ENCODE peak calls at places on chromosome 14, in five cellular contexts. One of them, this sample, is unnamed.
A peak's percentile ranks its signal among the peaks of the same experiment; 100 is the strongest.

GRCh38 chr14:74545386-74545785 is 51.8 kb downstream of the ISCA2 start:
- DNase-seq in MM.1S: no peak
- DNase-seq in GM23248: no peak
- DNase-seq in GM23338: no peak
- DNase-seq in hepatocyte: no peak
- DNase-seq in this sample: no peak

GRCh38 chr14:80491131-80491530 is 279.8 kb upstream of the DIO2 start:
- DNase-seq in MM.1S: peak; percentile 36
- DNase-seq in GM23248: peak; percentile 69
- DNase-seq in GM23338: peak; percentile 47
- DNase-seq in hepatocyte: peak; percentile 40
- DNase-seq in this sample: peak; percentile 75

GRCh38 chr14:105299654-105300541 is 903 bp downstream of the BRF1 start:
- DNase-seq in MM.1S: no peak
- DNase-seq in GM23248: peak; percentile 71
- DNase-seq in GM23338: no peak
- DNase-seq in hepatocyte: no peak
- DNase-seq in this sample: no peak

GRCh38 chr14:55909879-55910278 is 208.3 kb upstream of the PELI2 start:
- DNase-seq in MM.1S: no peak
- DNase-seq in GM23248: no peak
- DNase-seq in GM23338: no peak
- DNase-seq in hepatocyte: no peak
- DNase-seq in this sample: no peak

GRCh38 chr14:77409131-77409533 is 14.2 kb downstream of the NOXRED1 start:
- DNase-seq in MM.1S: no peak
- DNase-seq in GM23248: peak; percentile 3
- DNase-seq in GM23338: peak; percentile 53
- DNase-seq in hepatocyte: peak; percentile 37
- DNase-seq in this sample: no peak

GRCh38 chr14:49497725-49498348 is 88.3 kb downstream of the RPS29 start:
- DNase-seq in MM.1S: peak; percentile 67
- DNase-seq in GM23248: peak; percentile 74
- DNase-seq in GM23338: peak; percentile 94
- DNase-seq in hepatocyte: peak; percentile 85
- DNase-seq in this sample: peak; percentile 25

GRCh38 chr14:95363468-95363954 is 43.8 kb upstream of the CLMN start:
- DNase-seq in MM.1S: no peak
- DNase-seq in GM23248: no peak
- DNase-seq in GM23338: no peak
- DNase-seq in hepatocyte: no peak
- DNase-seq in this sample: no peak

GRCh38 chr14:78023112-78023511 is 147.1 kb upstream of the NRXN3 start:
- DNase-seq in MM.1S: no peak
- DNase-seq in GM23248: no peak
- DNase-seq in GM23338: no peak
- DNase-seq in hepatocyte: no peak
- DNase-seq in this sample: no peak

GRCh38 chr14:53881161-53881846 is 75.3 kb downstream of the BMP4 start:
- DNase-seq in MM.1S: no peak
- DNase-seq in GM23248: no peak
- DNase-seq in GM23338: no peak
- DNase-seq in hepatocyte: peak; percentile 39
- DNase-seq in this sample: no peak

GRCh38 chr14:100605706-100606686 is 18.8 kb upstream of the BEGAIN start:
- DNase-seq in MM.1S: no peak
- DNase-seq in GM23248: peak; percentile 41
- DNase-seq in GM23338: no peak
- DNase-seq in hepatocyte: no peak
- DNase-seq in this sample: no peak

GRCh38 chr14:103207038-103207403 is 83.8 kb downstream of the TNFAIP2 start:
- DNase-seq in MM.1S: no peak
- DNase-seq in GM23248: peak; percentile 97
- DNase-seq in GM23338: peak; percentile 80
- DNase-seq in hepatocyte: peak; percentile 94
- DNase-seq in this sample: no peak

GRCh38 chr14:103206023-103206481 is 82.8 kb downstream of the TNFAIP2 start:
- DNase-seq in MM.1S: no peak
- DNase-seq in GM23248: peak; percentile 69
- DNase-seq in GM23338: no peak
- DNase-seq in hepatocyte: no peak
- DNase-seq in this sample: no peak

GRCh38 chr14:103205541-103205906 is 82.3 kb downstream of the TNFAIP2 start:
- DNase-seq in MM.1S: no peak
- DNase-seq in GM23248: peak; percentile 34
- DNase-seq in GM23338: no peak
- DNase-seq in hepatocyte: no peak
- DNase-seq in this sample: no peak

GRCh38 chr14:103209054-103209453 is 85.8 kb downstream of the TNFAIP2 start:
- DNase-seq in MM.1S: no peak
- DNase-seq in GM23248: peak; percentile 56
- DNase-seq in GM23338: no peak
- DNase-seq in hepatocyte: no peak
- DNase-seq in this sample: no peak

DNA sequence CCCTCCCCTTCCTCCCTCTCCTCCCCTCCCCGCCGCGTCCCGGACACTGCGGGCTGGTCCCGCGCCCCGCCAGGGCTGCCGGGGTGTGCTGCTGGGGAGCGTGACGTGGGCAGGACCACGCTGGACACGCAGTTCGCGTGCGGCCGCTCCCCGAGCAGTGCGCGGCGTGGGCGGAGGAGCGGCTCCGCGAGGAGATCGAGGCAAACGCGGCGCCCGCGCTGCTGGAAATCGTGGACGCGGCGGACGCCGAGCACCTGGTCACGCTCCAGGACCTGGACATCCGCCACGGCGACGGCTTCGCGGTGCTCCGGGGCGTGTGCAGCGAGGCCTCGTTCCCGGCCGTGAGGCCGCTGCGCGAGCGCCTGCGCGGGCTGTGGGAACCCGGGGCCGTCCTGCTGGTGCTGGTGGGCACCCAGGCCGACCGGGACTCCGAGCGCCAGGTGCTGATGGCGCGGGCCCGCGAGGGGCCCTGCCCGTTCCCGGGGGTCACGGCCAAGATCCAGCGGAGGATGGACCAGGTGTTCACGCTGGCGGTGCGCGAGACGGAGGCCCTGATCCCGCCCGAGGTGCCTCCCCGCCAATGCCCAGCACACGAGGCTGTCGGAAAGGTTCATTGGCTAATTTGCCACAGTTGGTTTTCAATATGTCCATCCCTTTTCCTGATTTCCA is 84.3 kb downstream of the TNFAIP2 start:
- DNase-seq in MM.1S: no peak
- DNase-seq in GM23248: peak; percentile 83
- DNase-seq in GM23338: peak; percentile 44
- DNase-seq in hepatocyte: peak; percentile 59
- DNase-seq in this sample: no peak
- TF ChIP-seq EZH2 in MM.1S: no peak
- TF ChIP-seq EZH2 in GM23248: no peak
- TF ChIP-seq EZH2 in GM23338: no peak
- TF ChIP-seq EZH2 in hepatocyte: no peak
- TF ChIP-seq EZH2 in this sample: no peak

GRCh38 chr14:61751475-61751989 is 10.7 kb upstream of the SNAPC1 start:
- DNase-seq in MM.1S: no peak
- DNase-seq in GM23248: peak; percentile 25
- DNase-seq in GM23338: no peak
- DNase-seq in hepatocyte: no peak
- DNase-seq in this sample: no peak

GRCh38 chr14:61753631-61754030 is 8.6 kb upstream of the SNAPC1 start:
- DNase-seq in MM.1S: no peak
- DNase-seq in GM23248: peak; percentile 58
- DNase-seq in GM23338: peak; percentile 55
- DNase-seq in hepatocyte: peak; percentile 10
- DNase-seq in this sample: no peak

GRCh38 chr14:61752626-61753025 is 9.6 kb upstream of the SNAPC1 start:
- DNase-seq in MM.1S: no peak
- DNase-seq in GM23248: peak; percentile 49
- DNase-seq in GM23338: no peak
- DNase-seq in hepatocyte: peak; percentile 15
- DNase-seq in this sample: no peak

GRCh38 chr14:61756135-61756534 is 6.1 kb upstream of the SNAPC1 start:
- DNase-seq in MM.1S: no peak
- DNase-seq in GM23248: no peak
- DNase-seq in GM23338: no peak
- DNase-seq in hepatocyte: no peak
- DNase-seq in this sample: no peak

DNA sequence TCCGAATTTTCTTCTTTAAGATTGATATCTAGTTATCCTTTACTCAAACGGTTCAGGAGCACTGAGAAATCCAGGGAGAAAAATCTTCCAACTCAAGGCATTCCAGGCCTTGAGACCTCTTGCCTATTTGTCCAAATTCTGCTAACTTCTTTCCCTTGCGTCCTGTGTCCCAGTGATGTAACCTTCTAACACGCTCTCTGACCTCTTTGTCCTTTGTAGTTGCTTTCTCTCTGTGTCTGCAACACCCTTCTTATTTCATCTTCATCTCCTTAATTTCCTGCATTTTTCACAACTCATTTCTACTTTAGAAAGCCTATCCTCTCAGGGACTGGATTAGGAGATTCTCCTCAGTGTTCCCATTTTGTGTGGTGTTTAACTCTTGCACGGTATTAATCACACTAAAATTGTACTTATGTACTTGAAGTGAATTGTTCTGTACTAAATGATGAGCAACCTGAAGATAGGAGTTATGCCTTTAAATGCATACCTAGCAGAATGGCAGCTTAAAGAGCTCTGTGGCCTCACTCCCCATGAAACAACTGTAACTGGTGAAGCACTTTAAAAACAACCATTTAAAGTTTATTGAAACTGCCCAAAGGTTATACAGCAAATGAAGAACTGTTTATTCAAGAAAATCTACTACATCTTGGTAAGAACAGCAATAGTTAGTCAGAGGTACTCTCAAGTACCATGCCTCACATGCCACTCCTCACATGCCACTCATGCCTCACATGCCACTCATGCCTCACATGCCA is 7.4 kb upstream of the SNAPC1 start:
- DNase-seq in MM.1S: no peak
- DNase-seq in GM23248: peak; percentile 21
- DNase-seq in GM23338: peak; percentile 46
- DNase-seq in hepatocyte: no peak
- DNase-seq in this sample: no peak
- H3K4me3 ChIP-seq in MM.1S: no peak overlapping the region
- H3K4me3 ChIP-seq in GM23248: no peak overlapping the region
- H3K4me3 ChIP-seq in GM23338: no peak overlapping the region
- H3K4me3 ChIP-seq in hepatocyte: no peak overlapping the region
- H3K4me3 ChIP-seq in this sample: no peak overlapping the region

GRCh38 chr14:69704319-69704718 is 62.6 kb upstream of the SRSF5 start:
- DNase-seq in MM.1S: no peak
- DNase-seq in GM23248: no peak
- DNase-seq in GM23338: no peak
- DNase-seq in hepatocyte: no peak
- DNase-seq in this sample: no peak
- H3K4me1 ChIP-seq in MM.1S: peaks cover 20% of the 10 kb centered on the region
- H3K4me1 ChIP-seq in GM23248: no peaks in the 10 kb centered on the region
- H3K4me1 ChIP-seq in GM23338: peaks cover 11% of the 10 kb centered on the region
- H3K4me1 ChIP-seq in hepatocyte: no peaks in the 10 kb centered on the region
- H3K4me1 ChIP-seq in this sample: no peaks in the 10 kb centered on the region

GRCh38 chr14:30597496-30597895 is 24.6 kb upstream of the SCFD1 start:
- DNase-seq in MM.1S: no peak
- DNase-seq in GM23248: no peak
- DNase-seq in GM23338: no peak
- DNase-seq in hepatocyte: no peak
- DNase-seq in this sample: no peak

GRCh38 chr14:30601579-30601916 is 20.6 kb upstream of the SCFD1 start:
- DNase-seq in MM.1S: no peak
- DNase-seq in GM23248: no peak
- DNase-seq in GM23338: no peak
- DNase-seq in hepatocyte: no peak
- DNase-seq in this sample: no peak

GRCh38 chr14:30596972-30597371 is 25.1 kb upstream of the SCFD1 start:
- DNase-seq in MM.1S: no peak
- DNase-seq in GM23248: no peak
- DNase-seq in GM23338: no peak
- DNase-seq in hepatocyte: no peak
- DNase-seq in this sample: no peak

GRCh38 chr14:30603402-30603801 is 18.7 kb upstream of the SCFD1 start:
- DNase-seq in MM.1S: no peak
- DNase-seq in GM23248: no peak
- DNase-seq in GM23338: no peak
- DNase-seq in hepatocyte: no peak
- DNase-seq in this sample: no peak

GRCh38 chr14:30600907-30601578 is 21.1 kb upstream of the SCFD1 start:
- DNase-seq in MM.1S: no peak
- DNase-seq in GM23248: no peak
- DNase-seq in GM23338: no peak
- DNase-seq in hepatocyte: no peak
- DNase-seq in this sample: no peak
- TF ChIP-seq EZH2 in MM.1S: no peak
- TF ChIP-seq EZH2 in GM23248: no peak
- TF ChIP-seq EZH2 in GM23338: no peak
- TF ChIP-seq EZH2 in hepatocyte: no peak
- TF ChIP-seq EZH2 in this sample: no peak